ENCODE peak calls at places on chromosomes 5 and 9, in nine cellular contexts. One of them, this sample, is unnamed.

GRCh38 chr9:85112933-85113418 is 443.4 kb downstream of the NTRK2 start:
- DNase-seq in naive thymus-derived CD4-positive, alpha-beta T cell: no peak
- DNase-seq in IMR-90: no peak
- DNase-seq in psoas muscle: no peak
- DNase-seq in fibroblast of the aortic adventitia: no peak
- DNase-seq in GM12878: no peak
- DNase-seq in adipocyte: no peak
- DNase-seq in ovary: no peak
- DNase-seq in CD4-positive, CD25-positive, alpha-beta regulatory T cell: no peak
- DNase-seq in this sample: no peak

GRCh38 chr5:135447298-135447929 is at the start of gene DCANP1:
- DNase-seq in naive thymus-derived CD4-positive, alpha-beta T cell: no peak
- DNase-seq in IMR-90: no peak
- DNase-seq in psoas muscle: no peak
- DNase-seq in fibroblast of the aortic adventitia: no peak
- DNase-seq in GM12878: no peak
- DNase-seq in adipocyte: no peak
- DNase-seq in ovary: no peak
- DNase-seq in CD4-positive, CD25-positive, alpha-beta regulatory T cell: no peak
- DNase-seq in this sample: no peak

GRCh38 chr5:16573401-16573800 is 43.4 kb downstream of the RETREG1 start:
- DNase-seq in naive thymus-derived CD4-positive, alpha-beta T cell: no peak
- DNase-seq in IMR-90: no peak
- DNase-seq in psoas muscle: no peak
- DNase-seq in fibroblast of the aortic adventitia: no peak
- DNase-seq in GM12878: no peak
- DNase-seq in adipocyte: no peak
- DNase-seq in ovary: no peak
- DNase-seq in CD4-positive, CD25-positive, alpha-beta regulatory T cell: no peak
- DNase-seq in this sample: no peak

GRCh38 chr9:120532475-120532874 is 47.5 kb downstream of the CDK5RAP2 start:
- DNase-seq in naive thymus-derived CD4-positive, alpha-beta T cell: no peak
- DNase-seq in IMR-90: no peak
- DNase-seq in psoas muscle: peak
- DNase-seq in fibroblast of the aortic adventitia: peak
- DNase-seq in GM12878: no peak
- DNase-seq in adipocyte: peak
- DNase-seq in ovary: no peak
- DNase-seq in CD4-positive, CD25-positive, alpha-beta regulatory T cell: no peak
- DNase-seq in this sample: peak

GRCh38 chr9:114989600-114990410 is 59.4 kb upstream of the TNFSF8 start:
- DNase-seq in naive thymus-derived CD4-positive, alpha-beta T cell: peak
- DNase-seq in IMR-90: no peak
- DNase-seq in psoas muscle: no peak
- DNase-seq in fibroblast of the aortic adventitia: no peak
- DNase-seq in GM12878: peak
- DNase-seq in adipocyte: no peak
- DNase-seq in ovary: no peak
- DNase-seq in CD4-positive, CD25-positive, alpha-beta regulatory T cell: no peak
- DNase-seq in this sample: no peak

GRCh38 chr9:120477534-120478001 is 102.4 kb downstream of the CDK5RAP2 start:
- DNase-seq in naive thymus-derived CD4-positive, alpha-beta T cell: no peak
- DNase-seq in IMR-90: peak
- DNase-seq in psoas muscle: peak
- DNase-seq in fibroblast of the aortic adventitia: peak
- DNase-seq in GM12878: no peak
- DNase-seq in adipocyte: peak
- DNase-seq in ovary: peak
- DNase-seq in CD4-positive, CD25-positive, alpha-beta regulatory T cell: peak
- DNase-seq in this sample: peak

GRCh38 chr5:54844905-54845566 is 140.4 kb downstream of the ESM1 start:
- DNase-seq in naive thymus-derived CD4-positive, alpha-beta T cell: peak
- DNase-seq in IMR-90: peak
- DNase-seq in psoas muscle: no peak
- DNase-seq in fibroblast of the aortic adventitia: peak
- DNase-seq in GM12878: peak
- DNase-seq in adipocyte: peak
- DNase-seq in ovary: no peak
- DNase-seq in CD4-positive, CD25-positive, alpha-beta regulatory T cell: peak
- DNase-seq in this sample: peak

GRCh38 chr5:38666668-38667498 is 110.4 kb upstream of the LIFR start:
- DNase-seq in naive thymus-derived CD4-positive, alpha-beta T cell: no peak
- DNase-seq in IMR-90: peak
- DNase-seq in psoas muscle: peak
- DNase-seq in fibroblast of the aortic adventitia: peak
- DNase-seq in GM12878: no peak
- DNase-seq in adipocyte: peak
- DNase-seq in ovary: peak
- DNase-seq in CD4-positive, CD25-positive, alpha-beta regulatory T cell: no peak
- DNase-seq in this sample: peak

GRCh38 chr5:134464988-134465855 is 53.5 kb upstream of the CDKN2AIPNL start:
- DNase-seq in naive thymus-derived CD4-positive, alpha-beta T cell: no peak
- DNase-seq in IMR-90: no peak
- DNase-seq in psoas muscle: no peak
- DNase-seq in fibroblast of the aortic adventitia: no peak
- DNase-seq in GM12878: peak
- DNase-seq in adipocyte: no peak
- DNase-seq in ovary: peak
- DNase-seq in CD4-positive, CD25-positive, alpha-beta regulatory T cell: peak
- DNase-seq in this sample: no peak

GRCh38 chr5:144072518-144072927 is 97.9 kb downstream of the YIPF5 start:
- DNase-seq in naive thymus-derived CD4-positive, alpha-beta T cell: no peak
- DNase-seq in IMR-90: peak
- DNase-seq in psoas muscle: no peak
- DNase-seq in fibroblast of the aortic adventitia: peak
- DNase-seq in GM12878: no peak
- DNase-seq in adipocyte: peak
- DNase-seq in ovary: no peak
- DNase-seq in CD4-positive, CD25-positive, alpha-beta regulatory T cell: no peak
- DNase-seq in this sample: peak

GRCh38 chr5:176497852-176498251 is 39.4 kb downstream of the RNF44 start:
- DNase-seq in naive thymus-derived CD4-positive, alpha-beta T cell: no peak
- DNase-seq in IMR-90: peak
- DNase-seq in psoas muscle: no peak
- DNase-seq in fibroblast of the aortic adventitia: no peak
- DNase-seq in GM12878: no peak
- DNase-seq in adipocyte: no peak
- DNase-seq in ovary: no peak
- DNase-seq in CD4-positive, CD25-positive, alpha-beta regulatory T cell: no peak
- DNase-seq in this sample: peak

GRCh38 chr5:18394154-18394804 is 760.0 kb downstream of the TAF11L14 start:
- DNase-seq in naive thymus-derived CD4-positive, alpha-beta T cell: peak
- DNase-seq in IMR-90: peak
- DNase-seq in psoas muscle: peak
- DNase-seq in fibroblast of the aortic adventitia: peak
- DNase-seq in GM12878: no peak
- DNase-seq in adipocyte: peak
- DNase-seq in ovary: no peak
- DNase-seq in CD4-positive, CD25-positive, alpha-beta regulatory T cell: no peak
- DNase-seq in this sample: no peak

GRCh38 chr9:131046581-131047202 is 37.7 kb downstream of the LAMC3 start:
- DNase-seq in naive thymus-derived CD4-positive, alpha-beta T cell: peak
- DNase-seq in IMR-90: peak
- DNase-seq in psoas muscle: peak
- DNase-seq in fibroblast of the aortic adventitia: peak
- DNase-seq in GM12878: no peak
- DNase-seq in adipocyte: peak
- DNase-seq in ovary: peak
- DNase-seq in CD4-positive, CD25-positive, alpha-beta regulatory T cell: peak
- DNase-seq in this sample: peak

GRCh38 chr9:113711251-113711650 is 164.9 kb upstream of the ZNF618 start:
- DNase-seq in naive thymus-derived CD4-positive, alpha-beta T cell: no peak
- DNase-seq in IMR-90: no peak
- DNase-seq in psoas muscle: no peak
- DNase-seq in fibroblast of the aortic adventitia: no peak
- DNase-seq in GM12878: no peak
- DNase-seq in adipocyte: no peak
- DNase-seq in ovary: no peak
- DNase-seq in CD4-positive, CD25-positive, alpha-beta regulatory T cell: no peak
- DNase-seq in this sample: no peak

GRCh38 chr9:112811518-112811917 is 61.0 kb downstream of the SNX30 start:
- DNase-seq in naive thymus-derived CD4-positive, alpha-beta T cell: no peak
- DNase-seq in IMR-90: no peak
- DNase-seq in psoas muscle: no peak
- DNase-seq in fibroblast of the aortic adventitia: no peak
- DNase-seq in GM12878: no peak
- DNase-seq in adipocyte: no peak
- DNase-seq in ovary: no peak
- DNase-seq in CD4-positive, CD25-positive, alpha-beta regulatory T cell: no peak
- DNase-seq in this sample: no peak

GRCh38 chr5:95956900-95957293 is 4.8 kb downstream of the ELL2 start:
- DNase-seq in naive thymus-derived CD4-positive, alpha-beta T cell: no peak
- DNase-seq in IMR-90: no peak
- DNase-seq in psoas muscle: no peak
- DNase-seq in fibroblast of the aortic adventitia: no peak
- DNase-seq in GM12878: no peak
- DNase-seq in adipocyte: no peak
- DNase-seq in ovary: no peak
- DNase-seq in CD4-positive, CD25-positive, alpha-beta regulatory T cell: no peak
- DNase-seq in this sample: no peak
- H3K4me3 ChIP-seq in naive thymus-derived CD4-positive, alpha-beta T cell: no peak
- H3K4me3 ChIP-seq in IMR-90: peak
- H3K4me3 ChIP-seq in psoas muscle: peak
- H3K4me3 ChIP-seq in fibroblast of the aortic adventitia: no peak
- H3K4me3 ChIP-seq in GM12878: peak
- H3K4me3 ChIP-seq in adipocyte: peak
- H3K4me3 ChIP-seq in ovary: no peak
- H3K4me3 ChIP-seq in CD4-positive, CD25-positive, alpha-beta regulatory T cell: no peak
- H3K4me3 ChIP-seq in this sample: peak

DNA sequence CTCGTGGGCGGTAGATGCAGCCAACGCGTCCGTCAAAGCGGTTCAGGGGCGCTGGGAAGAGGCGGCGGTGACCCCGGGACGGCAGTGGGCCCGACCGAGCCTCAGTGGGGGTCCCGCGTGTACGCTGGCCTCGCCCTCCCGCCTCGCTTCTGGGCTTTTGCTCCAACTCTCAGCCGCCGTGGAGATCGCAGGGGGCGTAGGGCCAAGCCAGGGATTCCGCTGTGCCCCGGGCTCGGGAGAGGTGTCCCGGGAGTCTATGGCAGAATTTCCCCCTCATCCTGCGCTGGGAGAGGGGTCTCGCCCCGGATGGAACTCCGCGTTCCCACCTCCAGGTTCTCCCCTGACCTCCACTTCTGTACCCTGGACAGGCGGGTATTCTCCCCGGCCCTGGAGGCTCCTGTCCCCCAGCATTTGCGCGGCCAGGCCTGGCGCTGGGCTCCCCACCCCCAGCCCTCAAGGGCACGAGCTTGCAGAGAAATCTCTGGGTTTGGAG is 131.9 kb downstream of the MRPL36 start:
- DNase-seq in naive thymus-derived CD4-positive, alpha-beta T cell: no peak
- DNase-seq in IMR-90: no peak
- DNase-seq in psoas muscle: no peak
- DNase-seq in fibroblast of the aortic adventitia: no peak
- DNase-seq in GM12878: no peak
- DNase-seq in adipocyte: no peak
- DNase-seq in ovary: no peak
- DNase-seq in CD4-positive, CD25-positive, alpha-beta regulatory T cell: no peak
- DNase-seq in this sample: no peak
- H3K4me3 ChIP-seq in naive thymus-derived CD4-positive, alpha-beta T cell: no peak
- H3K4me3 ChIP-seq in IMR-90: no peak
- H3K4me3 ChIP-seq in psoas muscle: peak
- H3K4me3 ChIP-seq in fibroblast of the aortic adventitia: no peak
- H3K4me3 ChIP-seq in GM12878: no peak
- H3K4me3 ChIP-seq in adipocyte: no peak
- H3K4me3 ChIP-seq in ovary: no peak
- H3K4me3 ChIP-seq in CD4-positive, CD25-positive, alpha-beta regulatory T cell: no peak
- H3K4me3 ChIP-seq in this sample: no peak

GRCh38 chr5:138385660-138386059 is 33.2 kb downstream of the KDM3B start:
- DNase-seq in naive thymus-derived CD4-positive, alpha-beta T cell: no peak
- DNase-seq in IMR-90: no peak
- DNase-seq in psoas muscle: no peak
- DNase-seq in fibroblast of the aortic adventitia: peak
- DNase-seq in GM12878: no peak
- DNase-seq in adipocyte: no peak
- DNase-seq in ovary: no peak
- DNase-seq in CD4-positive, CD25-positive, alpha-beta regulatory T cell: no peak
- DNase-seq in this sample: no peak

GRCh38 chr5:138391859-138392386 is 39.4 kb downstream of the KDM3B start:
- DNase-seq in naive thymus-derived CD4-positive, alpha-beta T cell: no peak
- DNase-seq in IMR-90: no peak
- DNase-seq in psoas muscle: peak
- DNase-seq in fibroblast of the aortic adventitia: no peak
- DNase-seq in GM12878: no peak
- DNase-seq in adipocyte: no peak
- DNase-seq in ovary: no peak
- DNase-seq in CD4-positive, CD25-positive, alpha-beta regulatory T cell: no peak
- DNase-seq in this sample: no peak

GRCh38 chr5:138386290-138386689 is 33.8 kb downstream of the KDM3B start:
- DNase-seq in naive thymus-derived CD4-positive, alpha-beta T cell: no peak
- DNase-seq in IMR-90: no peak
- DNase-seq in psoas muscle: no peak
- DNase-seq in fibroblast of the aortic adventitia: no peak
- DNase-seq in GM12878: no peak
- DNase-seq in adipocyte: no peak
- DNase-seq in ovary: no peak
- DNase-seq in CD4-positive, CD25-positive, alpha-beta regulatory T cell: no peak
- DNase-seq in this sample: no peak

GRCh38 chr5:138389332-138389731 is 36.8 kb downstream of the KDM3B start:
- DNase-seq in naive thymus-derived CD4-positive, alpha-beta T cell: no peak
- DNase-seq in IMR-90: no peak
- DNase-seq in psoas muscle: no peak
- DNase-seq in fibroblast of the aortic adventitia: peak
- DNase-seq in GM12878: no peak
- DNase-seq in adipocyte: peak
- DNase-seq in ovary: no peak
- DNase-seq in CD4-positive, CD25-positive, alpha-beta regulatory T cell: no peak
- DNase-seq in this sample: no peak
- H3K4me3 ChIP-seq in naive thymus-derived CD4-positive, alpha-beta T cell: no peak
- H3K4me3 ChIP-seq in IMR-90: no peak
- H3K4me3 ChIP-seq in psoas muscle: peak
- H3K4me3 ChIP-seq in fibroblast of the aortic adventitia: no peak
- H3K4me3 ChIP-seq in GM12878: no peak
- H3K4me3 ChIP-seq in adipocyte: no peak
- H3K4me3 ChIP-seq in ovary: no peak
- H3K4me3 ChIP-seq in CD4-positive, CD25-positive, alpha-beta regulatory T cell: no peak
- H3K4me3 ChIP-seq in this sample: no peak

GRCh38 chr5:158700231-158700996 is 399.3 kb downstream of the EBF1 start:
- DNase-seq in naive thymus-derived CD4-positive, alpha-beta T cell: no peak
- DNase-seq in IMR-90: no peak
- DNase-seq in psoas muscle: no peak
- DNase-seq in fibroblast of the aortic adventitia: peak
- DNase-seq in GM12878: no peak
- DNase-seq in adipocyte: peak
- DNase-seq in ovary: no peak
- DNase-seq in CD4-positive, CD25-positive, alpha-beta regulatory T cell: no peak
- DNase-seq in this sample: peak
- H3K4me3 ChIP-seq in naive thymus-derived CD4-positive, alpha-beta T cell: no peak
- H3K4me3 ChIP-seq in IMR-90: no peak
- H3K4me3 ChIP-seq in psoas muscle: no peak
- H3K4me3 ChIP-seq in fibroblast of the aortic adventitia: peak
- H3K4me3 ChIP-seq in GM12878: no peak
- H3K4me3 ChIP-seq in adipocyte: peak
- H3K4me3 ChIP-seq in ovary: no peak
- H3K4me3 ChIP-seq in CD4-positive, CD25-positive, alpha-beta regulatory T cell: no peak
- H3K4me3 ChIP-seq in this sample: no peak